ENCODE peak calls at places on chromosome 13, in four cellular contexts. J is HepG2, I is H1, D is K562. F is an unnamed sample.

GRCh38 chr13:29922281-29922821 is 71.9 kb upstream of the UBL3 start:
- DNase-seq in J (no peak), I (no peak), D (no peak), F (no peak)

GRCh38 chr13:26895081-26895807 is 134.7 kb upstream of the GPR12 start:
- DNase-seq in J (no peak), I (no peak), D (no peak), F (no peak)

GRCh38 chr13:28498481-28499115 is 3.7 kb upstream of the FLT1 start:
- DNase-seq in J (no peak), I (no peak), D (no peak), F (no peak)

GRCh38 chr13:49098198-49098597 is 121.9 kb upstream of the MLNR start:
- DNase-seq in J (no peak), I (no peak), D (no peak), F (peak)

GRCh38 chr13:48108106-48108505 is 13.2 kb upstream of the MED4 start:
- DNase-seq in J (no peak), I (no peak), D (no peak), F (no peak)

GRCh38 chr13:39501711-39502324 is 101.2 kb downstream of the LHFPL6 start:
- DNase-seq in J (no peak), I (no peak), D (no peak), F (no peak)

GRCh38 chr13:34678154-34678553 is 263.9 kb upstream of the NBEA start:
- DNase-seq in J (peak), I (no peak), D (no peak), F (peak)

GRCh38 chr13:25901460-25902376 is 150.1 kb downstream of the SHISA2 start:
- DNase-seq in J (peak), I (no peak), D (no peak), F (peak)

GRCh38 chr13:97306646-97307045 is 84.5 kb downstream of the MBNL2 start:
- DNase-seq in J (peak), I (no peak), D (no peak), F (no peak)

GRCh38 chr13:111412251-111412650 is 91.8 kb downstream of the TEX29 start:
- DNase-seq in J (no peak), I (no peak), D (no peak), F (no peak)

GRCh38 chr13:80551650-80552497 is 210.9 kb upstream of the SPRY2 start:
- DNase-seq in J (no peak), I (no peak), D (peak), F (no peak)

GRCh38 chr13:38981096-38981495 is 9.5 kb downstream of the STOML3 start:
- DNase-seq in J (no peak), I (no peak), D (no peak), F (no peak)

GRCh38 chr13:98575009-98575866 is 1.7 kb downstream of the STK24 start:
- DNase-seq in J (no peak), I (no peak), D (no peak), F (no peak)

GRCh38 chr13:95924389-95924994 is 128.7 kb downstream of the UGGT2 start:
- DNase-seq in J (peak), I (no peak), D (no peak), F (peak)

GRCh38 chr13:80550856-80551532 is 210.1 kb upstream of the SPRY2 start:
- DNase-seq in J (no peak), I (no peak), D (peak), F (no peak)

GRCh38 chr13:71866173-71867091 is 572 bp downstream of the DACH1 start:
- DNase-seq in J (no peak), I (no peak), D (no peak), F (no peak)

GRCh38 chr13:48564046-48564445 is 31.2 kb upstream of the RCBTB2 start:
- DNase-seq in J (no peak), I (no peak), D (no peak), F (no peak)

GRCh38 chr13:51590966-51591627 is 6.8 kb downstream of the WDFY2 start:
- DNase-seq in J (peak), I (no peak), D (peak), F (peak)

GRCh38 chr13:31686660-31687430 is 52.5 kb upstream of the RXFP2 start:
- DNase-seq in J (no peak), I (no peak), D (no peak), F (no peak)

GRCh38 chr13:50224534-50224933 is 209.3 kb downstream of the KCNRG start:
- DNase-seq in J (no peak), I (no peak), D (no peak), F (no peak)

GRCh38 chr13:111859361-111860105 is 207.4 kb upstream of the SOX1 start:
- DNase-seq in J (no peak), I (no peak), D (no peak), F (no peak)

GRCh38 chr13:52739468-52740071 is at the start of gene CNMD:
- DNase-seq in J (no peak), I (no peak), D (no peak), F (no peak)

GRCh38 chr13:50125556-50126377 is 110.5 kb downstream of the KCNRG start:
- DNase-seq in J (peak), I (no peak), D (peak), F (peak)

GRCh38 chr13:75129331-75129730 is 352.6 kb downstream of the TBC1D4 start:
- DNase-seq in J (no peak), I (no peak), D (no peak), F (no peak)

GRCh38 chr13:108269601-108270328 is at the start of gene TNFSF13B:
- DNase-seq in J (peak), I (peak), D (peak), F (peak)

GRCh38 chr13:73061478-73062275 is 2.9 kb downstream of the KLF5 start:
- DNase-seq in J (no peak), I (no peak), D (no peak), F (no peak)

GRCh38 chr13:79987323-79987722 is 353.6 kb downstream of the SPRY2 start:
- DNase-seq in J (no peak), I (no peak), D (no peak), F (no peak)

GRCh38 chr13:22517544-22517943 is 663.2 kb upstream of the SGCG start:
- DNase-seq in J (no peak), I (no peak), D (no peak), F (no peak)

GRCh38 chr13:61036715-61037114 is 378.9 kb downstream of the PCDH20 start:
- DNase-seq in J (no peak), I (no peak), D (no peak), F (no peak)

GRCh38 chr13:70311175-70311574 is 202.9 kb upstream of the KLHL1 start:
- DNase-seq in J (no peak), I (no peak), D (no peak), F (no peak)

GRCh38 chr13:46022476-46022875 is 30.1 kb downstream of the ZC3H13 start:
- DNase-seq in J (no peak), I (no peak), D (no peak), F (no peak)

GRCh38 chr13:31908696-31909386 is 122.7 kb upstream of the FRY start:
- DNase-seq in J (no peak), I (no peak), D (no peak), F (no peak)

GRCh38 chr13:35927554-35927953 is 203.6 kb downstream of the DCLK1 start:
- DNase-seq in J (no peak), I (no peak), D (no peak), F (peak)

GRCh38 chr13:28100149-28101121 is at the start of gene FLT3:
- DNase-seq in J (no peak), I (peak), D (no peak), F (peak)

GRCh38 chr13:60629158-60629557 is 232.1 kb downstream of the TDRD3 start:
- DNase-seq in J (no peak), I (peak), D (no peak), F (no peak)

GRCh38 chr13:112943309-112944125 is 25.5 kb upstream of the MCF2L start:
- DNase-seq in J (no peak), I (no peak), D (no peak), F (peak)
- TF ChIP-seq JUN in J (no peak), I (no peak), D (no peak), F (no peak)

GRCh38 chr13:93270769-93271753 is 44.5 kb downstream of the GPC6 start:
- DNase-seq in J (peak), I (no peak), D (no peak), F (no peak)
- TF ChIP-seq PHF8 in J (no peak), I (no peak), D (no peak), F (no peak)

GRCh38 chr13:76845865-76846264 is 40.3 kb downstream of the KCTD12 start:
- DNase-seq in J (no peak), I (no peak), D (no peak), F (no peak)
- TF ChIP-seq JUN in J (no peak), I (no peak), D (no peak), F (no peak)

GRCh38 chr13:102631198-102631597 is 34.4 kb downstream of the TPP2 start:
- DNase-seq in J (no peak), I (no peak), D (no peak), F (no peak)
- TF ChIP-seq PHF8 in J (no peak), I (no peak), D (no peak), F (no peak)

GRCh38 chr13:65943711-65944110 is 1286.4 kb downstream of the PCDH9 start:
- DNase-seq in J (no peak), I (no peak), D (no peak), F (no peak)

GRCh38 chr13:65943024-65943423 is 1287.1 kb downstream of the PCDH9 start:
- DNase-seq in J (no peak), I (no peak), D (no peak), F (no peak)

GRCh38 chr13:65940720-65941119 is 1289.4 kb downstream of the PCDH9 start:
- DNase-seq in J (no peak), I (no peak), D (no peak), F (no peak)

GRCh38 chr13:65946387-65946786 is 1283.7 kb downstream of the PCDH9 start:
- DNase-seq in J (no peak), I (no peak), D (no peak), F (no peak)
- TF ChIP-seq JUN in J (no peak), I (no peak), D (no peak), F (no peak)

GRCh38 chr13:106385669-106386068 is 149.8 kb downstream of the EFNB2 start:
- DNase-seq in J (no peak), I (no peak), D (no peak), F (no peak)
- TF ChIP-seq PHF8 in J (no peak), I (no peak), D (no peak), F (no peak)

DNA sequence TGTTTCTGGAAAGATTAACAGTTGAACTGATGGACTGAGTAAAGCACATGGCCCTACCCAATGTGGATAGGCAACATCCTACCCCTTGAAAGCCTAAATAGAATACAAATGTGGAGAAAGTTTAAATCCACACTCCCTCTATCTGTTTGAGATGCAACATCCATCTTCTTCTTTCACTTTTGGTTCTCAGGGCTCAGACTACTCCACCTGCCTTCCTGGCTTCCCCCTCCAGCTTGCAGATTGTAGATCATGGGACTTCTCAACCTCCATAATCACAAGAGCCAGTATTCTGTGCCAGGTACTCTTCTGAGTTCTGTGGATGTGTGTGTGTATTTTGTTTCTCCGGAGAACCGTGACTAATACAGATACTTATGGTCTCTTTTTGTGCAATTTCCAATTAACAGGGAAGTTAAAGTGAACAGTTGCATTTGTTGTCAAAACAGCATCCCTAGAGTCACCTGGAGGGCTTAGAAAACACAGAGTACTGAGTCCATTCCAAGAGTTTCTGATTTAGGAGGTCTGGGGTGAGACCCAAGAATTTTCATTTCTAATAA is 590.3 kb upstream of the MIR17HG start:
- DNase-seq in J (no peak), I (no peak), D (no peak), F (no peak)
- TF ChIP-seq JUN in J (no peak), I (no peak), D (no peak), F (no peak)

F was measured in A549.